ENCODE peak calls at places on chromosomes 5 and 9, in five cellular contexts. F is MM.1S, G is hepatocyte, K is PC-3, I is SK-N-SH. X is an unnamed sample. For H3K36me3 and H3K9me2, the result is how much of the 10 kb centered on the place peaks cover.

GRCh38 chr9:136700959-136701664 is 11.3 kb upstream of the DIPK1B start:
- DNase-seq in F (peak), G (no peak), K (no peak), I (no peak), X (no peak)

GRCh38 chr9:107685399-107685798 is 195.8 kb upstream of the KLF4 start:
- DNase-seq in F (no peak), G (no peak), K (no peak), I (no peak), X (no peak)

GRCh38 chr5:102895976-102896375 is 140.9 kb downstream of the PAM start:
- DNase-seq in F (no peak), G (no peak), K (no peak), I (no peak), X (no peak)

GRCh38 chr5:78050888-78051287 is 243.6 kb downstream of the AP3B1 start:
- DNase-seq in F (no peak), G (no peak), K (peak), I (no peak), X (peak)

GRCh38 chr5:98341038-98341710 is 432.3 kb upstream of the RGMB start:
- DNase-seq in F (no peak), G (no peak), K (no peak), I (no peak), X (peak)

GRCh38 chr9:80127920-80128319 is 556.2 kb downstream of the TLE4 start:
- DNase-seq in F (no peak), G (no peak), K (no peak), I (no peak), X (no peak)

GRCh38 chr5:9519537-9519936 is 26.3 kb downstream of the SEMA5A start:
- DNase-seq in F (no peak), G (no peak), K (no peak), I (no peak), X (peak)

GRCh38 chr9:73327149-73327548 is 175.5 kb downstream of the ANXA1 start:
- DNase-seq in F (no peak), G (peak), K (no peak), I (no peak), X (no peak)

GRCh38 chr9:105883847-105884246 is 189.5 kb downstream of the TMEM38B start:
- DNase-seq in F (peak), G (no peak), K (no peak), I (no peak), X (no peak)

GRCh38 chr9:8205580-8205979 is 406.0 kb upstream of the DMAC1 start:
- DNase-seq in F (no peak), G (no peak), K (no peak), I (no peak), X (no peak)

GRCh38 chr5:114355086-114355830 is 6.6 kb upstream of the KCNN2 start:
- DNase-seq in F (no peak), G (no peak), K (no peak), I (no peak), X (no peak)

GRCh38 chr5:152072076-152072475 is 147.4 kb upstream of the GLRA1 start:
- DNase-seq in F (no peak), G (peak), K (peak), I (no peak), X (no peak)

GRCh38 chr9:131747352-131747751 is 7.5 kb upstream of the RAPGEF1 start:
- DNase-seq in F (peak), G (peak), K (peak), I (peak), X (peak)

GRCh38 chr5:179801304-179802206 is 5.1 kb downstream of the MGAT4B start:
- DNase-seq in F (no peak), G (peak), K (no peak), I (peak), X (no peak)

GRCh38 chr5:154737667-154738320 is 17.4 kb upstream of the LARP1 start:
- DNase-seq in F (no peak), G (no peak), K (no peak), I (no peak), X (no peak)

GRCh38 chr5:67214713-67215591 is 18.4 kb upstream of the CD180 start:
- DNase-seq in F (no peak), G (peak), K (no peak), I (no peak), X (no peak)

GRCh38 chr5:27403248-27403882 is 365.0 kb upstream of the CDH9 start:
- DNase-seq in F (peak), G (no peak), K (peak), I (no peak), X (peak)

GRCh38 chr5:109910874-109911273 is 221.1 kb downstream of the MAN2A1 start:
- DNase-seq in F (no peak), G (no peak), K (no peak), I (no peak), X (no peak)

GRCh38 chr5:64746446-64746845 is 22.0 kb downstream of the SREK1IP1 start:
- DNase-seq in F (no peak), G (no peak), K (no peak), I (no peak), X (peak)

GRCh38 chr5:112551437-112552018 is 132.5 kb upstream of the EPB41L4A start:
- DNase-seq in F (peak), G (peak), K (peak), I (peak), X (peak)

GRCh38 chr5:35651002-35651756 is 33.5 kb downstream of the SPEF2 start:
- DNase-seq in F (peak), G (peak), K (peak), I (peak), X (peak)

GRCh38 chr5:157390179-157390923 is 69.7 kb upstream of the NIPAL4 start:
- DNase-seq in F (no peak), G (peak), K (peak), I (no peak), X (peak)

GRCh38 chr9:35649431-35650340 is 1.0 kb downstream of the SIT1 start:
- DNase-seq in F (no peak), G (no peak), K (no peak), I (no peak), X (peak)

GRCh38 chr9:114037249-114037648 is 40.9 kb downstream of the AMBP start:
- DNase-seq in F (no peak), G (no peak), K (no peak), I (no peak), X (no peak)

GRCh38 chr9:22158983-22159382 is 149.9 kb upstream of the CDKN2B start:
- DNase-seq in F (no peak), G (peak), K (peak), I (no peak), X (peak)

GRCh38 chr9:103755986-103756385 is 338.1 kb upstream of the SMC2 start:
- DNase-seq in F (no peak), G (no peak), K (no peak), I (no peak), X (no peak)

GRCh38 chr5:176817369-176817841 is 7.0 kb downstream of the UNC5A start:
- DNase-seq in F (no peak), G (peak), K (no peak), I (peak), X (no peak)

GRCh38 chr9:121842612-121842978 is 191.2 kb downstream of the DAB2IP start:
- DNase-seq in F (no peak), G (peak), K (peak), I (no peak), X (peak)

GRCh38 chr5:100860407-100860806 is 42.7 kb downstream of the ST8SIA4 start:
- DNase-seq in F (peak), G (no peak), K (no peak), I (no peak), X (no peak)

GRCh38 chr5:43661102-43661501 is 58.1 kb downstream of the NNT start:
- DNase-seq in F (peak), G (peak), K (peak), I (peak), X (peak)

GRCh38 chr9:8364021-8364782 is 564.6 kb upstream of the DMAC1 start:
- DNase-seq in F (no peak), G (no peak), K (no peak), I (no peak), X (no peak)

GRCh38 chr9:79129865-79130480 is 441.8 kb upstream of the TLE4 start:
- DNase-seq in F (peak), G (peak), K (peak), I (peak), X (peak)

GRCh38 chr5:1834022-1834551 is 32.9 kb downstream of the NDUFS6 start:
- DNase-seq in F (no peak), G (no peak), K (no peak), I (no peak), X (no peak)

GRCh38 chr5:115452791-115453190 is 91.8 kb downstream of the FEM1C start:
- DNase-seq in F (no peak), G (no peak), K (no peak), I (no peak), X (peak)

GRCh38 chr9:113129466-113129865 is 21.3 kb upstream of the SLC31A2 start:
- DNase-seq in F (no peak), G (no peak), K (no peak), I (no peak), X (no peak)

GRCh38 chr5:82151622-82152021 is 126.5 kb downstream of the RPS23 start:
- DNase-seq in F (no peak), G (no peak), K (no peak), I (no peak), X (no peak)

GRCh38 chr5:116859666-116860320 is 285.2 kb upstream of the SEMA6A start:
- DNase-seq in F (no peak), G (no peak), K (no peak), I (no peak), X (no peak)

GRCh38 chr9:91047993-91048607 is 246.5 kb downstream of the SYK start:
- DNase-seq in F (no peak), G (no peak), K (peak), I (no peak), X (peak)

GRCh38 chr5:174271316-174271715 is 225.8 kb downstream of the NSG2 start:
- DNase-seq in F (peak), G (no peak), K (no peak), I (no peak), X (no peak)

GRCh38 chr5:148179234-148179824 is 11.0 kb downstream of the SPINK14 start:
- DNase-seq in F (peak), G (peak), K (peak), I (peak), X (peak)

GRCh38 chr5:141649972-141650371 is 1.2 kb downstream of the FCHSD1 start:
- DNase-seq in F (no peak), G (no peak), K (no peak), I (no peak), X (no peak)

GRCh38 chr5:141649056-141649688 is 2.0 kb downstream of the FCHSD1 start:
- DNase-seq in F (no peak), G (no peak), K (no peak), I (no peak), X (no peak)

GRCh38 chr5:141654298-141654697 is 3.1 kb upstream of the FCHSD1 start:
- DNase-seq in F (no peak), G (no peak), K (peak), I (no peak), X (peak)

GRCh38 chr5:141650851-141651727 is at the start of gene FCHSD1:
- DNase-seq in F (peak), G (peak), K (peak), I (peak), X (peak)

DNA sequence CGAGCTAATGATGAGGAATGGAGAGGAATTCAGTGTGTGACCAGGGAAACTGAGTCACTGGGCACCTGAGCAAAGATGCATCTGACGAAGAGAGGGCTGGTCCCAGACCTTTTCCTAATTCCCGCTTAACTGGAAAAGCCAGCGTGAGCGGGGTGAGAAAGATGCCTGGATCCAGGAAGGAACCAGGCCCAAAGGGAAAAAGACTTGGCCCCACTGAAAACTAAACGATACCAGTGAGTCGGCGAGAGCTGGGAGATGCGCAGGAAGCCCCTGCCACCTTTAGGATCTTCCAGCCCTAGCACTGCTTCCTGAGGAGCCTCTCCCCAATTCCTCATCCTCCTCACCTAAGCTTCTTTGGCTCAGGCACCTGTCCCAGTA is 499 bp upstream of the FCHSD1 start:
- DNase-seq in F (no peak), G (no peak), K (peak), I (peak), X (no peak)
- H3K36me3 ChIP-seq in F (under half), G (under half), K (under half), I (under half), X (under half)

GRCh38 chr9:129552064-129552463 is 68.8 kb downstream of the C9orf50 start:
- DNase-seq in F (no peak), G (no peak), K (no peak), I (no peak), X (peak)
- H3K9me2 ChIP-seq in F (under half), G (under half), K (under half), I (under half), X (under half)

GRCh38 chr5:175475248-175475647 is 3.1 kb upstream of the SFXN1 start:
- DNase-seq in F (no peak), G (no peak), K (no peak), I (no peak), X (no peak)

GRCh38 chr5:175478008-175478383 is 364 bp upstream of the SFXN1 start:
- DNase-seq in F (no peak), G (no peak), K (no peak), I (no peak), X (no peak)

GRCh38 chr5:175479125-175479881 is 943 bp downstream of the SFXN1 start:
- DNase-seq in F (peak), G (peak), K (no peak), I (peak), X (peak)

GRCh38 chr5:175478384-175479124 is at the start of gene SFXN1:
- DNase-seq in F (peak), G (peak), K (peak), I (peak), X (peak)

DNA sequence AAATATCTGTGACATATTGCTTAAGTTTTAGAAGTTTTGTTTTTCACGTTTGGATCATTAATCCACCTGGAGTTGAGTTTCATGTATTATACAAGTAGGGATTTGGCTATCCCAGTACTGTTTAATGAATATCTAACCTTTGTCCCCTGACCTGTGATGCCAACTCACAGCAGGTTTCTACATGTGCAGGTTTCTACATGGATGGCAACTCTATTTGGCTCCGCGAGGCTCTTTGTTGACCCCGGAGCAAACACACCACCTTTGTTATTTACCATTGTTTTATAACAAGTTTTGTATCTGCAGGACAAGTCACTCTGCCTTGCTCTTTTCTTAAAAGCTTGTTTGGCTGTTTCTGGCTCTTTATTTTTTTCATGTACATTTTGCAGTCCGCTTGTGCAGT is 920 bp upstream of the SFXN1 start:
- DNase-seq in F (no peak), G (no peak), K (no peak), I (no peak), X (no peak)
- H2AFZ ChIP-seq in F (no peak), G (no peak), K (no peak), I (no peak), X (no peak)

DNA sequence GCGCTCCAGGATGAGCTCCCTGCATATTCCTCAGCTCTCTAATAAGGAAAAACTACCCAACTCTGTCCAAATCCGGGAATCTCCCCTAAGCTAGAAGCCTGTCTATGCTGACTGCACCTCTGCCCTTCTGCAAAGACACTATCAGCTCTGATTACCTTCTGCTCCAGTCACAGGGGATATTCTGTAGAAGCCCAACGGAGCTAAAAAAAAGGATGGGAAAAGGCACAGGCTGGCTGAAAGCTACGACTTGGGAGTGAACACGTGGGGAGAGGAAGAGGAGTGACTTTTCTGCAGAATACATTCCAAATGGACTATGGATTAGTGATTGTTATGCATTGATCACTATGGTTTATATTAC is 50.7 kb downstream of the IARS1 start:
- DNase-seq in F (no peak), G (no peak), K (no peak), I (no peak), X (no peak)
- H3K36me3 ChIP-seq in F (under half), G (under half), K (half or more), I (half or more), X (half or more)

GRCh38 chr9:82890401-82890800 is 172.5 kb downstream of the RASEF start:
- DNase-seq in F (no peak), G (no peak), K (no peak), I (no peak), X (no peak)

GRCh38 chr9:82890865-82891264 is 172.1 kb downstream of the RASEF start:
- DNase-seq in F (no peak), G (no peak), K (no peak), I (no peak), X (no peak)

GRCh38 chr9:82891321-82891720 is 171.6 kb downstream of the RASEF start:
- DNase-seq in F (no peak), G (no peak), K (no peak), I (no peak), X (no peak)

GRCh38 chr9:82893549-82893948 is 169.4 kb downstream of the RASEF start:
- DNase-seq in F (no peak), G (no peak), K (no peak), I (no peak), X (no peak)

GRCh38 chr9:82894961-82895902 is 167.7 kb downstream of the RASEF start:
- DNase-seq in F (no peak), G (peak), K (no peak), I (peak), X (no peak)
- H3K9me2 ChIP-seq in F (under half), G (under half), K (under half), I (under half), X (under half)

DNA sequence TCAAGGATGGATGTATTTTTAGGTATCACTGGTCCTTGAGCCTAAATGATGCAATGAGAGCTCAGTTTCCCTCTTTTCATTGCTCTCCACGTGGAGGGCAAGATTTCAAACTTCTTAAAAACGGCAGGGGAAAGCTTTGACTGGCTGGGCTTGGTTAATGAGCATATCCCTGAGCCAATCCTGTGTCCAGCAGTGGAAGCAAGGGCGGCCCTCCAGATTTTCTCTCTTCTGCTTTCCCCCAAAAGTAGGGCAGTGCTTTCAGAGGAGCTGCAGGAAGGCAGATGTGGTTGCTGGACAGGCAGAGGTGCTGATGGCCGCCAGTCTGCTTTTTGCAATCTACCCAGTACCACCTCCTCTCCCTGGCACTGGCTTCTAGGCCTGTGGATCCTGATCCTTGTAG is 30.0 kb upstream of the TBC1D2 start:
- DNase-seq in F (no peak), G (no peak), K (no peak), I (no peak), X (no peak)
- H2AFZ ChIP-seq in F (no peak), G (no peak), K (no peak), I (no peak), X (no peak)

GRCh38 chr9:4704129-4704528 is 24.8 kb downstream of the CDC37L1 start:
- DNase-seq in F (no peak), G (no peak), K (peak), I (no peak), X (peak)

GRCh38 chr9:4700932-4701331 is 21.6 kb downstream of the CDC37L1 start:
- DNase-seq in F (no peak), G (no peak), K (no peak), I (no peak), X (no peak)

GRCh38 chr9:4700093-4700492 is 20.7 kb downstream of the CDC37L1 start:
- DNase-seq in F (no peak), G (no peak), K (peak), I (no peak), X (no peak)
- H3K36me3 ChIP-seq in F (under half), G (under half), K (under half), I (half or more), X (half or more)

X was measured in GM23248.